ENCODE peak calls at places on chromosomes 12 and 14, in six cellular contexts. B is PC-3, G is breast epithelium, T is HCT116, Z is endothelial cell, R is ovary. S is an unnamed sample.
A peak's percentile ranks its signal among the peaks of the same experiment; 100 is the strongest.

GRCh38 chr14:64841772-64842490 is 37.8 kb downstream of the SPTB start:
- DNase-seq in B (no peak), G (no peak), T (no peak), Z (no peak), R (no peak), S (no peak)

GRCh38 chr12:100329800-100330199 is 27.1 kb upstream of the SLC17A8 start:
- DNase-seq in B (no peak), G (no peak), T (no peak), Z (no peak), R (no peak), S (no peak)

GRCh38 chr12:32273712-32274111 is 125.6 kb upstream of the FGD4 start:
- DNase-seq in B (no peak), G (no peak), T (no peak), Z (peak; percentile 15), R (no peak), S (peak; percentile 30)

GRCh38 chr14:94441531-94442205 is 10.9 kb downstream of the SERPINA11 start:
- DNase-seq in B (no peak), G (no peak), T (no peak), Z (no peak), R (no peak), S (no peak)

GRCh38 chr14:85539510-85539909 is 9.6 kb downstream of the FLRT2 start:
- DNase-seq in B (no peak), G (no peak), T (no peak), Z (no peak), R (no peak), S (no peak)

GRCh38 chr12:99915251-99916082 is 69.3 kb downstream of the ANKS1B start:
- DNase-seq in B (peak; percentile 86), G (no peak), T (no peak), Z (no peak), R (no peak), S (no peak)

GRCh38 chr12:13666806-13667205 is 314.6 kb downstream of the GRIN2B start:
- DNase-seq in B (no peak), G (no peak), T (no peak), Z (no peak), R (no peak), S (no peak)

GRCh38 chr12:64137117-64137516 is 85.0 kb downstream of the KICS2 start:
- DNase-seq in B (peak; percentile 47), G (no peak), T (no peak), Z (no peak), R (no peak), S (no peak)

GRCh38 chr12:52121848-52122838 is 42.6 kb downstream of the SMIM41 start:
- DNase-seq in B (peak; percentile 70), G (no peak), T (no peak), Z (peak; percentile 75), R (peak; percentile 65), S (peak; percentile 88)

GRCh38 chr12:32489070-32489469 is 89.7 kb downstream of the FGD4 start:
- DNase-seq in B (no peak), G (no peak), T (no peak), Z (no peak), R (no peak), S (no peak)

GRCh38 chr12:13022737-13023370 is 21.3 kb upstream of the FAM234B start:
- DNase-seq in B (no peak), G (no peak), T (no peak), Z (no peak), R (no peak), S (no peak)

GRCh38 chr12:28082101-28082500 is 108.2 kb upstream of the CCDC91 start:
- DNase-seq in B (no peak), G (no peak), T (no peak), Z (no peak), R (no peak), S (no peak)

GRCh38 chr12:29944269-29945000 is 160.7 kb upstream of the TMTC1 start:
- DNase-seq in B (peak; percentile 17), G (no peak), T (no peak), Z (no peak), R (no peak), S (no peak)

GRCh38 chr14:53190938-53191337 is 37.8 kb upstream of the DDHD1 start:
- DNase-seq in B (peak; percentile 39), G (no peak), T (no peak), Z (no peak), R (no peak), S (no peak)

GRCh38 chr14:52485350-52485960 is 66.8 kb downstream of the TXNDC16 start:
- DNase-seq in B (peak; percentile 24), G (no peak), T (no peak), Z (no peak), R (no peak), S (no peak)

GRCh38 chr12:6056406-6057211 is 67.9 kb downstream of the VWF start:
- DNase-seq in B (no peak), G (no peak), T (peak; percentile 21), Z (peak; percentile 52), R (no peak), S (peak; percentile 40)
- TF ChIP-seq CTCF in B (peak; percentile 43), G (no peak), T (peak; percentile 31), Z (no peak), R (no peak), S (peak; percentile 34)

DNA sequence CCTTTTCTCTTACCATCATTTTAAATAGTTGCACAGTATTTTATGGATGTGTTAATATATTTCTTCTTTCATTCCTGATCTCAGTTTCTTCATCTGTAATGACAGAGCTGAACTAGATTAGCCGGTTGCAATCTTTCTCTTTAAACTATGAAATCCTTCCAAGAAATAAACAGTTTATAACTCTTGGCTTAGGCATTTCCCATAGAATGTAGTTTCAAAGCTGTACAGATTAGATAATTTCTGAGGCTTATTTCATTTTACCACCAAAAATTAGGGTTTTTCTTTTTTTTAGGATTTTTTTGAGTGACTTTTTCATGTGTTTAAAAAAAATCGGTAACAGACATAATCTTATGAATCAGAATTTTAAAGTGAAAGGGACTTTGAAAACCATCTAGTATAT is 144.0 kb downstream of the RAD51B start:
- DNase-seq in B (no peak), G (no peak), T (no peak), Z (no peak), R (no peak), S (no peak)
- TF ChIP-seq CTCF in B (no peak), G (no peak), T (no peak), Z (no peak), R (no peak), S (no peak)

GRCh38 chr12:6569786-6570185 is 1.7 kb upstream of the NOP2 start:
- DNase-seq in B (no peak), G (no peak), T (no peak), Z (no peak), R (no peak), S (no peak)

GRCh38 chr12:6569312-6569711 is 1.2 kb upstream of the NOP2 start:
- DNase-seq in B (no peak), G (no peak), T (no peak), Z (no peak), R (no peak), S (no peak)

GRCh38 chr12:6570264-6570887 is 2.3 kb upstream of the NOP2 start:
- DNase-seq in B (peak; percentile 41), G (no peak), T (peak; percentile 37), Z (peak; percentile 75), R (no peak), S (peak; percentile 84)

GRCh38 chr12:6567112-6567680 is 895 bp downstream of the NOP2 start:
- DNase-seq in B (peak; percentile 19), G (no peak), T (no peak), Z (no peak), R (no peak), S (no peak)

DNA sequence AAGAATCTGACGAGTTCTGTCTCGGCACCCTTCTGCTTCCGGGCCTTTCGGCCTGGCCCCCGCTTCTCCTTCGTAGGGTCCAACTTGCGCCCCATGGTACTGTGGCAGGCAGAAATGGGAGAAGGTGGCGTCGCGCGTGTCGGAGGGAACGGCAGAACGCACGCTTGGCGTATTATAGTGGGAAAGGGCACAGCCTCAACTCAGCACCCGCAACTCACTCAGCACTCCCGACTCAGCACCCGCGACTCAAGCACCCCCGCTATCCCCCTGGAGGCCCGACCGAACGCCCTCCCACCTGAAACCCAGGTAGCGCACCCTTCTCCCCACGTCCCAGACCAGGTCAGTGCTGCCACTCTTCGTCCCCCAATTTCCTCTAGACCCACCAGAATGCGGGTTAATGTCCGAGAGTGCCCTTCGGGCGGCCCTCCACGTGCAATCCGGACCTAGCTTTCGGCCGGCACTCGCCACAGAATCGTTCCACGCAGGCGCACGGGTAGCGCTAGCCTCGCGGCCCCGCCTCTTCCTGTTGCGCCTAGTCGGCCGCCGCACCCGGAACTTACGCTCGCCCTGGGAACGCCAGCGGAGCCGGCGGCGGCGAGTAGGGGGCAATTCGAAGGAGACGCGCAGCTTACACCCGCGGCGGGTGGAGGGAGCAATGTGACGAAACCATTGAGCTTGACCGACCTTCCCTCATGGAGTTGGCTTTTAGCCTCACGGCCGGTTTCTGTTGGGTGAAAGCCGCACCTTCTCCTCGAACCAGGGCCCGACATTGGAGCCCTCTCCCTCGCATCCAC is at the start of gene NOP2:
- DNase-seq in B (peak; percentile 86), G (peak; percentile 87), T (peak; percentile 66), Z (peak; percentile 94), R (peak; percentile 86), S (peak; percentile 96)
- TF ChIP-seq CTCF in B (no peak), G (no peak), T (no peak), Z (no peak), R (no peak), S (no peak)

DNA sequence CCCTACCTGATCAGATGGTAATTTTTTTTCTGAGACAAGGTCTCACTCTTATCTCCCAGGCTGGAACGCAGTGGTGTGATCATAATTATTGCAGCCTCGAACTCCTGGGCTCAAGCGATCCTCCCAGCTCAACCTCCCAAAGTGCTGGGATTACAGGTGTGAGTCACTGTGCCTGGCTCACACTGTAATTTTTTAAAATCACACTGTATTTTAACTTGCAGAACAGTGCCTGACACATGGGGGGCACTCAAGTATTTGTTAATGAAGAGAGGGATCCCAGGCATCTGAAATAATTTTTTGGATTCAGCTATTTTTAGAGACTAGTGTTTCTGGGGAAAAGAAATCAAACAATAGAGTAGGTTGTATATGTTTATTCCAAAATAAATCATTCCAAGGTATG is 21.7 kb downstream of the LIMA1 start:
- DNase-seq in B (peak; percentile 52), G (no peak), T (no peak), Z (no peak), R (no peak), S (no peak)
- TF ChIP-seq CTCF in B (peak; percentile 51), G (no peak), T (peak; percentile 50), Z (no peak), R (no peak), S (no peak)